ENCODE peak calls at places on chromosome 10, in seven cellular contexts. P is activated gamma-delta T cell treated with anti-CD3 and anti-CD28 coated beads, Interleukin-2, amount 50 U/mL, for 16 hours; F is activated naive CD4-positive, alpha-beta T cell; U is activated CD4-positive, alpha-beta T cell treated with anti-CD3 and anti-CD28 coated beads for 4 hours; H is IMR-90; R is non-pigmented ciliary epithelial cell; E is Right ventricle myocardium superior. S is an unnamed sample.

GRCh38 chr10:120917521-120918250 is 66.5 kb downstream of the WDR11 start:
- DNase-seq in P (no peak), F (no peak), U (no peak), H (no peak), R (no peak), E (no peak), S (no peak)

GRCh38 chr10:21084700-21085099 is 187.6 kb upstream of the NEBL start:
- DNase-seq in P (no peak), F (no peak), U (no peak), H (no peak), R (no peak), E (no peak), S (no peak)

GRCh38 chr10:132878730-132879407 is 63.5 kb downstream of the CFAP46 start:
- DNase-seq in P (no peak), F (no peak), U (no peak), H (no peak), R (no peak), E (no peak), S (no peak)

GRCh38 chr10:7826971-7827370 is 8.7 kb downstream of the TAF3 start:
- DNase-seq in P (no peak), F (no peak), U (no peak), H (peak), R (peak), E (no peak), S (peak)

GRCh38 chr10:48231699-48232315 is 42.7 kb downstream of the FRMPD2 start:
- DNase-seq in P (no peak), F (no peak), U (no peak), H (no peak), R (no peak), E (no peak), S (no peak)

GRCh38 chr10:111504376-111504775 is 427.5 kb downstream of the ADRA2A start:
- DNase-seq in P (no peak), F (no peak), U (no peak), H (no peak), R (no peak), E (no peak), S (no peak)

GRCh38 chr10:93435621-93436385 is 46.3 kb downstream of the MYOF start:
- DNase-seq in P (no peak), F (no peak), U (no peak), H (peak), R (peak), E (no peak), S (peak)

GRCh38 chr10:851891-852290 is 79.6 kb downstream of the LARP4B start:
- DNase-seq in P (no peak), F (no peak), U (no peak), H (no peak), R (no peak), E (no peak), S (no peak)

GRCh38 chr10:88958721-88959120 is 6.1 kb upstream of the ACTA2 start:
- DNase-seq in P (no peak), F (no peak), U (no peak), H (no peak), R (no peak), E (no peak), S (no peak)

GRCh38 chr10:100697070-100697469 is 48.3 kb upstream of the PAX2 start:
- DNase-seq in P (no peak), F (no peak), U (no peak), H (peak), R (peak), E (no peak), S (peak)

GRCh38 chr10:79203014-79203675 is 134.4 kb downstream of the ZMIZ1 start:
- DNase-seq in P (no peak), F (no peak), U (no peak), H (no peak), R (no peak), E (no peak), S (no peak)

GRCh38 chr10:546971-547590 is 142.4 kb downstream of the DIP2C start:
- DNase-seq in P (no peak), F (no peak), U (no peak), H (peak), R (peak), E (no peak), S (no peak)

GRCh38 chr10:118692911-118693310 is 61.9 kb downstream of the CACUL1 start:
- DNase-seq in P (no peak), F (no peak), U (no peak), H (peak), R (peak), E (no peak), S (no peak)

GRCh38 chr10:97792058-97792721 is 20.4 kb upstream of the SFRP5 start:
- DNase-seq in P (peak), F (peak), U (peak), H (peak), R (no peak), E (peak), S (peak)

GRCh38 chr10:116849271-116850057 is at the start of gene ENO4:
- DNase-seq in P (no peak), F (no peak), U (no peak), H (peak), R (peak), E (peak), S (peak)

GRCh38 chr10:46217749-46218453 is 68.9 kb upstream of the ANTXRL start:
- DNase-seq in P (no peak), F (no peak), U (no peak), H (no peak), R (no peak), E (no peak), S (no peak)

GRCh38 chr10:88336316-88336715 is 246.8 kb downstream of the RNLS start:
- DNase-seq in P (no peak), F (no peak), U (no peak), H (no peak), R (no peak), E (no peak), S (no peak)

GRCh38 chr10:77837248-77837924 is 89.2 kb downstream of the DLG5 start:
- DNase-seq in P (peak), F (no peak), U (peak), H (peak), R (peak), E (no peak), S (peak)

GRCh38 chr10:93703841-93704240 is 1.4 kb upstream of the FRA10AC1 start:
- DNase-seq in P (no peak), F (no peak), U (no peak), H (no peak), R (no peak), E (no peak), S (no peak)

GRCh38 chr10:89427629-89428028 is 13.3 kb downstream of the IFIT5 start:
- DNase-seq in P (no peak), F (no peak), U (no peak), H (peak), R (peak), E (no peak), S (no peak)

GRCh38 chr10:78634389-78634815 is 434.4 kb upstream of the ZMIZ1 start:
- DNase-seq in P (no peak), F (no peak), U (no peak), H (peak), R (no peak), E (no peak), S (no peak)

GRCh38 chr10:68471063-68471585 is 649 bp downstream of the DNA2 start:
- DNase-seq in P (no peak), F (no peak), U (no peak), H (no peak), R (no peak), E (no peak), S (no peak)

GRCh38 chr10:47347303-47347675 is 874 bp upstream of the RBP3 start:
- DNase-seq in P (no peak), F (no peak), U (no peak), H (no peak), R (no peak), E (no peak), S (no peak)

GRCh38 chr10:63720072-63720537 is 198.9 kb downstream of the REEP3 start:
- DNase-seq in P (peak), F (no peak), U (peak), H (peak), R (no peak), E (no peak), S (peak)